ENCODE peak calls at places on chromosomes 11 and 22, in seven cellular contexts. One of them, this sample, is unnamed.
A peak's percentile ranks its signal among the peaks of the same experiment; 100 is the strongest.

GRCh38 chr11:49151211-49151610 is 57.2 kb downstream of the FOLH1 start:
- DNase-seq in adrenal gland: no peak
- DNase-seq in cardiac muscle cell: no peak
- DNase-seq in left ventricle myocardium inferior: no peak
- DNase-seq in fibroblast of the aortic adventitia: no peak
- DNase-seq in choroid plexus epithelial cell: no peak
- DNase-seq in CD8-positive, alpha-beta T cell: no peak
- DNase-seq in this sample: no peak

GRCh38 chr11:69006816-69007215 is 6.2 kb downstream of the MRGPRF start:
- DNase-seq in left ventricle myocardium inferior: no peak
- DNase-seq in choroid plexus epithelial cell: no peak
- DNase-seq in fibroblast of the aortic adventitia: no peak
- DNase-seq in adrenal gland: no peak
- DNase-seq in CD8-positive, alpha-beta T cell: no peak
- DNase-seq in cardiac muscle cell: no peak
- DNase-seq in this sample: no peak

GRCh38 chr11:14114269-14114668 is 151.7 kb downstream of the SPON1 start:
- DNase-seq in fibroblast of the aortic adventitia: no peak
- DNase-seq in left ventricle myocardium inferior: no peak
- DNase-seq in cardiac muscle cell: no peak
- DNase-seq in choroid plexus epithelial cell: no peak
- DNase-seq in adrenal gland: no peak
- DNase-seq in CD8-positive, alpha-beta T cell: no peak
- DNase-seq in this sample: no peak

GRCh38 chr11:3894128-3894731 is 38.8 kb downstream of the STIM1 start:
- DNase-seq in CD8-positive, alpha-beta T cell: peak; percentile 12
- DNase-seq in cardiac muscle cell: peak; percentile 46
- DNase-seq in adrenal gland: no peak
- DNase-seq in choroid plexus epithelial cell: peak; percentile 28
- DNase-seq in left ventricle myocardium inferior: peak; percentile 55
- DNase-seq in fibroblast of the aortic adventitia: peak; percentile 31
- DNase-seq in this sample: no peak

GRCh38 chr11:46952553-46952952 is 16.0 kb downstream of the CSTPP1 start:
- DNase-seq in adrenal gland: no peak
- DNase-seq in fibroblast of the aortic adventitia: no peak
- DNase-seq in choroid plexus epithelial cell: no peak
- DNase-seq in left ventricle myocardium inferior: no peak
- DNase-seq in CD8-positive, alpha-beta T cell: no peak
- DNase-seq in cardiac muscle cell: no peak
- DNase-seq in this sample: no peak

GRCh38 chr11:120564573-120565301 is 53.2 kb downstream of the GRIK4 start:
- DNase-seq in cardiac muscle cell: peak; percentile 56
- DNase-seq in choroid plexus epithelial cell: peak; percentile 31
- DNase-seq in adrenal gland: peak; percentile 88
- DNase-seq in fibroblast of the aortic adventitia: peak; percentile 9
- DNase-seq in left ventricle myocardium inferior: peak; percentile 45
- DNase-seq in CD8-positive, alpha-beta T cell: no peak
- DNase-seq in this sample: no peak

GRCh38 chr11:128588086-128588485 is 728 bp upstream of the ETS1 start:
- DNase-seq in adrenal gland: no peak
- DNase-seq in left ventricle myocardium inferior: no peak
- DNase-seq in CD8-positive, alpha-beta T cell: no peak
- DNase-seq in choroid plexus epithelial cell: no peak
- DNase-seq in cardiac muscle cell: no peak
- DNase-seq in fibroblast of the aortic adventitia: no peak
- DNase-seq in this sample: no peak

GRCh38 chr11:9775393-9775780 is 111.5 kb downstream of the SWAP70 start:
- DNase-seq in CD8-positive, alpha-beta T cell: no peak
- DNase-seq in choroid plexus epithelial cell: no peak
- DNase-seq in cardiac muscle cell: no peak
- DNase-seq in fibroblast of the aortic adventitia: no peak
- DNase-seq in left ventricle myocardium inferior: no peak
- DNase-seq in adrenal gland: no peak
- DNase-seq in this sample: no peak

GRCh38 chr11:113593698-113594308 is 112.3 kb downstream of the TMPRSS5 start:
- DNase-seq in cardiac muscle cell: peak; percentile 41
- DNase-seq in fibroblast of the aortic adventitia: peak; percentile 16
- DNase-seq in left ventricle myocardium inferior: no peak
- DNase-seq in choroid plexus epithelial cell: no peak
- DNase-seq in adrenal gland: no peak
- DNase-seq in CD8-positive, alpha-beta T cell: no peak
- DNase-seq in this sample: no peak

GRCh38 chr11:17781221-17781620 is 46.6 kb downstream of the KCNC1 start:
- DNase-seq in left ventricle myocardium inferior: no peak
- DNase-seq in cardiac muscle cell: no peak
- DNase-seq in choroid plexus epithelial cell: no peak
- DNase-seq in CD8-positive, alpha-beta T cell: no peak
- DNase-seq in fibroblast of the aortic adventitia: no peak
- DNase-seq in adrenal gland: no peak
- DNase-seq in this sample: no peak

GRCh38 chr11:120316880-120317688 is 8.0 kb upstream of the TLCD5 start:
- DNase-seq in CD8-positive, alpha-beta T cell: no peak
- DNase-seq in choroid plexus epithelial cell: peak; percentile 47
- DNase-seq in cardiac muscle cell: peak; percentile 80
- DNase-seq in left ventricle myocardium inferior: peak; percentile 68
- DNase-seq in fibroblast of the aortic adventitia: peak; percentile 87
- DNase-seq in adrenal gland: peak; percentile 76
- DNase-seq in this sample: no peak

GRCh38 chr11:62682518-62682917 is 3.6 kb upstream of the UBXN1 start:
- DNase-seq in left ventricle myocardium inferior: no peak
- DNase-seq in adrenal gland: no peak
- DNase-seq in CD8-positive, alpha-beta T cell: no peak
- DNase-seq in cardiac muscle cell: no peak
- DNase-seq in choroid plexus epithelial cell: no peak
- DNase-seq in fibroblast of the aortic adventitia: no peak
- DNase-seq in this sample: no peak

GRCh38 chr11:61162092-61162935 is 1.1 kb upstream of the VPS37C start:
- DNase-seq in CD8-positive, alpha-beta T cell: no peak
- DNase-seq in adrenal gland: no peak
- DNase-seq in cardiac muscle cell: peak; percentile 24
- DNase-seq in choroid plexus epithelial cell: peak; percentile 50
- DNase-seq in left ventricle myocardium inferior: no peak
- DNase-seq in fibroblast of the aortic adventitia: peak; percentile 51
- DNase-seq in this sample: no peak

GRCh38 chr11:19808076-19808911 is 95.7 kb downstream of the NAV2 start:
- DNase-seq in adrenal gland: no peak
- DNase-seq in cardiac muscle cell: peak; percentile 10
- DNase-seq in fibroblast of the aortic adventitia: peak; percentile 29
- DNase-seq in CD8-positive, alpha-beta T cell: no peak
- DNase-seq in left ventricle myocardium inferior: no peak
- DNase-seq in choroid plexus epithelial cell: peak; percentile 31
- DNase-seq in this sample: no peak

GRCh38 chr11:57890521-57890920 is 128.9 kb downstream of the CTNND1 start:
- DNase-seq in fibroblast of the aortic adventitia: no peak
- DNase-seq in CD8-positive, alpha-beta T cell: no peak
- DNase-seq in left ventricle myocardium inferior: no peak
- DNase-seq in adrenal gland: no peak
- DNase-seq in cardiac muscle cell: no peak
- DNase-seq in choroid plexus epithelial cell: no peak
- DNase-seq in this sample: no peak

GRCh38 chr11:45897556-45897955 is 9.5 kb downstream of the FREY1 start:
- DNase-seq in fibroblast of the aortic adventitia: no peak
- DNase-seq in cardiac muscle cell: no peak
- DNase-seq in choroid plexus epithelial cell: no peak
- DNase-seq in adrenal gland: no peak
- DNase-seq in left ventricle myocardium inferior: no peak
- DNase-seq in CD8-positive, alpha-beta T cell: no peak
- DNase-seq in this sample: no peak

GRCh38 chr22:42134033-42135020 is 3.7 kb upstream of the CYP2D6 start:
- DNase-seq in left ventricle myocardium inferior: no peak
- DNase-seq in choroid plexus epithelial cell: no peak
- DNase-seq in CD8-positive, alpha-beta T cell: no peak
- DNase-seq in adrenal gland: no peak
- DNase-seq in cardiac muscle cell: no peak
- DNase-seq in fibroblast of the aortic adventitia: no peak
- DNase-seq in this sample: no peak

GRCh38 chr22:22745225-22746060 is 101.0 kb downstream of the GGTLC2 start:
- DNase-seq in cardiac muscle cell: peak; percentile 45
- DNase-seq in left ventricle myocardium inferior: no peak
- DNase-seq in CD8-positive, alpha-beta T cell: peak; percentile 47
- DNase-seq in choroid plexus epithelial cell: peak; percentile 62
- DNase-seq in adrenal gland: no peak
- DNase-seq in fibroblast of the aortic adventitia: peak; percentile 27
- DNase-seq in this sample: no peak

GRCh38 chr11:46836431-46836830 is 9.6 kb downstream of the CKAP5 start:
- DNase-seq in choroid plexus epithelial cell: no peak
- DNase-seq in left ventricle myocardium inferior: no peak
- DNase-seq in CD8-positive, alpha-beta T cell: no peak
- DNase-seq in fibroblast of the aortic adventitia: no peak
- DNase-seq in cardiac muscle cell: no peak
- DNase-seq in adrenal gland: no peak
- DNase-seq in this sample: no peak

GRCh38 chr11:11265994-11266606 is 87.0 kb downstream of the CSNK2A3 start:
- DNase-seq in adrenal gland: no peak
- DNase-seq in cardiac muscle cell: peak; percentile 26
- DNase-seq in CD8-positive, alpha-beta T cell: peak; percentile 50
- DNase-seq in fibroblast of the aortic adventitia: peak; percentile 4
- DNase-seq in choroid plexus epithelial cell: peak; percentile 29
- DNase-seq in left ventricle myocardium inferior: no peak
- DNase-seq in this sample: peak; percentile 28

GRCh38 chr11:36452987-36453386 is 57.1 kb downstream of the TRAF6 start:
- DNase-seq in CD8-positive, alpha-beta T cell: no peak
- DNase-seq in adrenal gland: no peak
- DNase-seq in cardiac muscle cell: peak; percentile 12
- DNase-seq in fibroblast of the aortic adventitia: no peak
- DNase-seq in left ventricle myocardium inferior: no peak
- DNase-seq in choroid plexus epithelial cell: no peak
- DNase-seq in this sample: no peak

GRCh38 chr11:74579577-74580270 is 12.7 kb upstream of the POLD3 start:
- DNase-seq in left ventricle myocardium inferior: no peak
- DNase-seq in cardiac muscle cell: no peak
- DNase-seq in choroid plexus epithelial cell: no peak
- DNase-seq in adrenal gland: no peak
- DNase-seq in CD8-positive, alpha-beta T cell: no peak
- DNase-seq in fibroblast of the aortic adventitia: no peak
- DNase-seq in this sample: no peak

GRCh38 chr11:77515483-77515882 is 41.6 kb upstream of the PAK1 start:
- DNase-seq in adrenal gland: no peak
- DNase-seq in fibroblast of the aortic adventitia: no peak
- DNase-seq in cardiac muscle cell: no peak
- DNase-seq in choroid plexus epithelial cell: no peak
- DNase-seq in CD8-positive, alpha-beta T cell: no peak
- DNase-seq in left ventricle myocardium inferior: no peak
- DNase-seq in this sample: no peak

GRCh38 chr11:65968600-65969482 is 7.3 kb downstream of the SART1 start:
- DNase-seq in adrenal gland: no peak
- DNase-seq in left ventricle myocardium inferior: no peak
- DNase-seq in fibroblast of the aortic adventitia: no peak
- DNase-seq in choroid plexus epithelial cell: no peak
- DNase-seq in CD8-positive, alpha-beta T cell: no peak
- DNase-seq in cardiac muscle cell: no peak
- DNase-seq in this sample: no peak

GRCh38 chr11:2529636-2530035 is 84.8 kb downstream of the KCNQ1 start:
- DNase-seq in cardiac muscle cell: no peak
- DNase-seq in left ventricle myocardium inferior: peak; percentile 12
- DNase-seq in fibroblast of the aortic adventitia: no peak
- DNase-seq in choroid plexus epithelial cell: no peak
- DNase-seq in adrenal gland: peak; percentile 51
- DNase-seq in CD8-positive, alpha-beta T cell: no peak
- DNase-seq in this sample: no peak

GRCh38 chr11:90229791-90230190 is 6.9 kb upstream of the CHORDC1 start:
- DNase-seq in cardiac muscle cell: peak; percentile 11
- DNase-seq in fibroblast of the aortic adventitia: no peak
- DNase-seq in adrenal gland: no peak
- DNase-seq in CD8-positive, alpha-beta T cell: no peak
- DNase-seq in choroid plexus epithelial cell: peak; percentile 35
- DNase-seq in left ventricle myocardium inferior: no peak
- DNase-seq in this sample: no peak

GRCh38 chr11:47233989-47234668 is 14.5 kb downstream of the ACP2 start:
- DNase-seq in fibroblast of the aortic adventitia: peak; percentile 74
- DNase-seq in CD8-positive, alpha-beta T cell: peak; percentile 28
- DNase-seq in adrenal gland: peak; percentile 67
- DNase-seq in cardiac muscle cell: peak; percentile 83
- DNase-seq in left ventricle myocardium inferior: peak; percentile 33
- DNase-seq in choroid plexus epithelial cell: peak; percentile 76
- DNase-seq in this sample: peak; percentile 86

GRCh38 chr22:36546092-36546804 is 17.3 kb upstream of the EIF3D start:
- DNase-seq in choroid plexus epithelial cell: peak; percentile 72
- DNase-seq in fibroblast of the aortic adventitia: peak; percentile 57
- DNase-seq in adrenal gland: peak; percentile 67
- DNase-seq in left ventricle myocardium inferior: peak; percentile 24
- DNase-seq in cardiac muscle cell: peak; percentile 71
- DNase-seq in CD8-positive, alpha-beta T cell: peak; percentile 10
- DNase-seq in this sample: no peak
- H3K4me3 ChIP-seq in choroid plexus epithelial cell: no peak overlapping the region
- H3K4me3 ChIP-seq in fibroblast of the aortic adventitia: no peak overlapping the region
- H3K4me3 ChIP-seq in adrenal gland: no peak overlapping the region
- H3K4me3 ChIP-seq in left ventricle myocardium inferior: no peak overlapping the region
- H3K4me3 ChIP-seq in cardiac muscle cell: no peak overlapping the region
- H3K4me3 ChIP-seq in CD8-positive, alpha-beta T cell: no peak overlapping the region
- H3K4me3 ChIP-seq in this sample: peak overlapping the region; percentile 50

DNA sequence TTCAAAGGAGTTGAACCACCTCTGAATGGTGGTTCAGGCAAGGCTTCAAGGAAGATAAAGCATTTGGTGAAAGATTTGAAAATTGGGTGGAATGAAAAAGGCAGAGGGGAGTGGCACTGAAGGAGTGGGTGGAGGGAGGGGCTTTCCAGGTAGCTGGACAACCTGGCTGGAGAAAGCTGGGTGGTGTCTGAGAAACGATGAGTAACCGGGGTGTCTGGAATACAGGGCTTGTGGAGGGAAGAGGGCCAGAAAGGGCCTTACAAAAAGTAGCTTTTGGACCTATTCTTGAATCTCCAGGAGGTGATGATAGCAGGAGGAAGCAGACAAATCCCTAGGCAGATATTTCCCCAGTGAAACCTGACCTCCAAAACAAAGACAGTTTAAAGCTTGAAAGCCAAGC is 99.3 kb downstream of the RASSF10 start:
- DNase-seq in adrenal gland: no peak
- DNase-seq in choroid plexus epithelial cell: no peak
- DNase-seq in CD8-positive, alpha-beta T cell: no peak
- DNase-seq in fibroblast of the aortic adventitia: no peak
- DNase-seq in left ventricle myocardium inferior: no peak
- DNase-seq in cardiac muscle cell: no peak
- DNase-seq in this sample: no peak
- TF ChIP-seq CTCF in adrenal gland: no peak
- TF ChIP-seq CTCF in choroid plexus epithelial cell: no peak
- TF ChIP-seq CTCF in CD8-positive, alpha-beta T cell: no peak
- TF ChIP-seq CTCF in fibroblast of the aortic adventitia: no peak
- TF ChIP-seq CTCF in left ventricle myocardium inferior: no peak
- TF ChIP-seq CTCF in cardiac muscle cell: no peak
- TF ChIP-seq CTCF in this sample: no peak

DNA sequence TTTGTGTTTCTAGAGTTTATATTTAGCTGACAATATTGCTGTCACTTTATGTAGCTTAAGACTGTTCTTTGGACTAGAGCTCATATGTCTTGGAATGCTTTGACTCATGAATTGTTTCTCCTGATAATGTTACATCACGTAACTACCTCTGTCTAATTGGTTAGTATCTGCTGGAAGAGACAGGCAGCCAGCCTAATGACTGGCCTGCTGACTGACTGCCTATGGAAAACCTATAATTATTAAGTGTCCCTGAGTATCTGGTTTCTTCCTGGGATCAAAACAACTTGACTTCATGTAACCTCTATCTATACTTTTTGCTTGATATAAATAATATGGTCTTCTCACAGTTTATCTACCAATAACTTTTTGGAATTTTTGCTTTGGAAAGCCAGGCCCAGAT is 9.4 kb downstream of the SOX6 start:
- DNase-seq in choroid plexus epithelial cell: no peak
- DNase-seq in cardiac muscle cell: no peak
- DNase-seq in CD8-positive, alpha-beta T cell: no peak
- DNase-seq in fibroblast of the aortic adventitia: no peak
- DNase-seq in adrenal gland: no peak
- DNase-seq in left ventricle myocardium inferior: no peak
- DNase-seq in this sample: no peak
- H3K4me3 ChIP-seq in choroid plexus epithelial cell: no peak overlapping the region
- H3K4me3 ChIP-seq in cardiac muscle cell: no peak overlapping the region
- H3K4me3 ChIP-seq in CD8-positive, alpha-beta T cell: no peak overlapping the region
- H3K4me3 ChIP-seq in fibroblast of the aortic adventitia: no peak overlapping the region
- H3K4me3 ChIP-seq in adrenal gland: no peak overlapping the region
- H3K4me3 ChIP-seq in left ventricle myocardium inferior: no peak overlapping the region
- H3K4me3 ChIP-seq in this sample: no peak overlapping the region

GRCh38 chr11:126079640-126080205 is 17.1 kb upstream of the CDON start:
- DNase-seq in cardiac muscle cell: no peak
- DNase-seq in adrenal gland: no peak
- DNase-seq in left ventricle myocardium inferior: no peak
- DNase-seq in choroid plexus epithelial cell: no peak
- DNase-seq in CD8-positive, alpha-beta T cell: no peak
- DNase-seq in fibroblast of the aortic adventitia: no peak
- DNase-seq in this sample: no peak
- TF ChIP-seq CTCF in cardiac muscle cell: no peak
- TF ChIP-seq CTCF in adrenal gland: no peak
- TF ChIP-seq CTCF in left ventricle myocardium inferior: no peak
- TF ChIP-seq CTCF in choroid plexus epithelial cell: no peak
- TF ChIP-seq CTCF in CD8-positive, alpha-beta T cell: no peak
- TF ChIP-seq CTCF in fibroblast of the aortic adventitia: no peak
- TF ChIP-seq CTCF in this sample: no peak